ENCODE peak calls at places on chromosomes 2 and 18, in five cellular contexts. P is right cardiac atrium, J is Karpas-422, L is lung, T is A549. S is an unnamed sample.
A peak's percentile ranks its signal among the peaks of the same experiment; 100 is the strongest.

GRCh38 chr2:12883911-12884310 is 167.2 kb downstream of the TRIB2 start:
- DNase-seq in J (no peak), L (no peak), T (no peak), P (no peak), S (no peak)

GRCh38 chr2:38237311-38237710 is 139.8 kb downstream of the ATL2 start:
- DNase-seq in J (no peak), T (no peak), L (no peak), P (no peak), S (no peak)

GRCh38 chr2:51068237-51068636 is 36.3 kb upstream of the NRXN1 start:
- DNase-seq in P (no peak), T (no peak), J (no peak), L (no peak), S (no peak)

GRCh38 chr2:102033750-102034682 is 42.3 kb downstream of the IL1R2 start:
- DNase-seq in L (no peak), P (no peak), T (no peak), J (no peak), S (no peak)

GRCh38 chr2:56130463-56131070 is 53.2 kb upstream of the CCDC85A start:
- DNase-seq in J (peak; percentile 68), L (no peak), P (no peak), T (peak; percentile 18), S (no peak)

GRCh38 chr2:62845256-62845655 is 139.7 kb downstream of the EHBP1 start:
- DNase-seq in T (no peak), J (no peak), P (no peak), L (no peak), S (no peak)

GRCh38 chr2:70516596-70516995 is 37.0 kb downstream of the TGFA start:
- DNase-seq in L (no peak), T (peak; percentile 71), P (no peak), J (peak; percentile 85), S (no peak)

GRCh38 chr2:205868773-205869333 is 186.6 kb downstream of the NRP2 start:
- DNase-seq in T (no peak), L (no peak), J (no peak), P (no peak), S (no peak)

GRCh38 chr2:235086481-235087184 is 134.8 kb downstream of the SH3BP4 start:
- DNase-seq in J (no peak), P (no peak), L (no peak), T (no peak), S (no peak)

GRCh38 chr2:58853420-58853819 is 612.3 kb upstream of the FANCL start:
- DNase-seq in L (no peak), P (no peak), J (no peak), T (no peak), S (no peak)

GRCh38 chr18:7512326-7512725 is 54.8 kb upstream of the PTPRM start:
- DNase-seq in T (no peak), J (no peak), P (no peak), L (no peak), S (no peak)

GRCh38 chr2:142946941-142947340 is 69.5 kb downstream of the KYNU start:
- DNase-seq in L (no peak), P (no peak), T (no peak), J (no peak), S (no peak)

GRCh38 chr2:105521176-105521575 is 122.3 kb upstream of the FHL2 start:
- DNase-seq in L (no peak), J (peak; percentile 49), P (no peak), T (peak; percentile 18), S (no peak)

GRCh38 chr2:208128136-208128535 is 1.5 kb downstream of the CRYGC start:
- DNase-seq in L (no peak), P (no peak), J (no peak), T (no peak), S (no peak)

GRCh38 chr2:45127321-45127720 is 118.1 kb upstream of the SIX2 start:
- DNase-seq in T (no peak), L (no peak), J (no peak), P (no peak), S (no peak)

GRCh38 chr2:220786216-220786615 is 785.9 kb downstream of the EPHA4 start:
- DNase-seq in L (no peak), J (no peak), T (no peak), P (no peak), S (no peak)

GRCh38 chr2:128491845-128492244 is 173.2 kb upstream of the HS6ST1 start:
- DNase-seq in T (no peak), L (no peak), J (no peak), P (no peak), S (no peak)

GRCh38 chr18:22346968-22347611 is 70.6 kb downstream of the CTAGE1 start:
- DNase-seq in L (peak; percentile 57), T (no peak), J (no peak), P (peak; percentile 91), S (peak; percentile 60)

GRCh38 chr2:109322111-109322510 is 193.1 kb downstream of the SH3RF3 start:
- DNase-seq in P (peak; percentile 93), J (no peak), T (no peak), L (peak; percentile 74), S (peak; percentile 95)

GRCh38 chr2:64686283-64686956 is 32.7 kb upstream of the SERTAD2 start:
- DNase-seq in L (no peak), P (no peak), T (no peak), J (no peak), S (no peak)

GRCh38 chr2:2890901-2891300 is 486.7 kb downstream of the EIPR1 start:
- DNase-seq in J (no peak), P (no peak), L (no peak), T (no peak), S (no peak)

GRCh38 chr2:179020156-179020750 is 29.7 kb downstream of the CCDC141 start:
- DNase-seq in L (no peak), T (no peak), P (no peak), J (peak; percentile 73), S (no peak)

GRCh38 chr2:100211517-100211916 is 69.1 kb upstream of the AFF3 start:
- DNase-seq in P (no peak), J (no peak), L (no peak), T (no peak), S (no peak)

GRCh38 chr18:60549338-60549960 is 176.9 kb upstream of the MC4R start:
- DNase-seq in J (peak; percentile 89), T (peak; percentile 1), L (no peak), P (no peak), S (no peak)

GRCh38 chr18:57839942-57840381 is 36.8 kb upstream of the ATP8B1 start:
- DNase-seq in J (no peak), T (no peak), L (no peak), P (no peak), S (no peak)

GRCh38 chr2:22037274-22037673 is 913.5 kb downstream of the TDRD15 start:
- DNase-seq in P (no peak), L (no peak), T (no peak), J (no peak), S (no peak)

GRCh38 chr18:54130631-54131030 is 93.8 kb downstream of the MBD2 start:
- DNase-seq in T (no peak), L (no peak), P (no peak), J (no peak), S (no peak)

GRCh38 chr2:220687231-220687843 is 884.8 kb downstream of the EPHA4 start:
- DNase-seq in L (peak; percentile 67), J (peak; percentile 77), T (peak; percentile 16), P (peak; percentile 72), S (peak; percentile 73)

GRCh38 chr2:7988440-7988839 is 693.4 kb upstream of the ID2 start:
- DNase-seq in J (no peak), P (no peak), L (no peak), T (no peak), S (no peak)

GRCh38 chr2:160368988-160369935 is 124.3 kb downstream of the RBMS1 start:
- DNase-seq in T (no peak), L (no peak), P (no peak), J (no peak), S (no peak)

GRCh38 chr2:18708203-18708602 is 118.8 kb upstream of the NT5C1B start:
- DNase-seq in J (no peak), L (no peak), P (no peak), T (no peak), S (no peak)

GRCh38 chr2:85791704-85792565 is 38.1 kb downstream of the ATOH8 start:
- DNase-seq in P (no peak), L (no peak), T (no peak), J (no peak), S (no peak)

GRCh38 chr18:37341016-37341415 is 224.6 kb downstream of the CELF4 start:
- DNase-seq in T (no peak), P (no peak), J (no peak), L (no peak), S (no peak)

GRCh38 chr2:134405641-134406081 is 151.8 kb downstream of the MGAT5 start:
- DNase-seq in J (no peak), T (no peak), L (no peak), P (no peak), S (no peak)

GRCh38 chr2:10634495-10634894 is 55.3 kb downstream of the NOL10 start:
- DNase-seq in J (no peak), T (no peak), L (no peak), P (no peak), S (no peak)

DNA sequence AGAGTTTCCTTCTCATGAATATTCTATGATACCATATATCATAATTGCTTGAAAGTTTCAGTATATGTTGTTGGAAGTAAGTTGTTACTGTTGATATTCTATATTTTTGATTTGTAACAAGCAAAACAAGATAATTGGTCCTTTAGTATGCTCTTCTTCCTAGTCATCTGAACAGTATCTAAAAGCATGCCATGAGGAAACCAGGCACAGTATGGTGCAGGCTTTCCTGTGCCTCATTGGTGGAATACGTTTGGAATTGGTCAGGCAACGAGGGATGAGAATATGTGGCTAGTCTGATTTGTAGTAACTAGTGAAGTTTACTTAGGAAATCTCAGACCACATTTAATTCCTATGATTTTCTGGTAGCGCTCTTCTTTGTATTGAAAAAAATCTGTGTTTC is 22.8 kb downstream of the ASXL3 start:
- DNase-seq in J (no peak), P (no peak), L (no peak), T (no peak), S (no peak)
- H3K27ac ChIP-seq in J (no peak overlapping the region), P (no peak overlapping the region), L (no peak overlapping the region), T (no peak overlapping the region), S (no peak overlapping the region)

GRCh38 chr2:149738771-149739170 is 151.2 kb upstream of the MMADHC start:
- DNase-seq in J (no peak), P (no peak), T (no peak), L (no peak), S (no peak)
- H3K9me3 ChIP-seq in J (no peaks in the 10 kb centered on the region), P (no peaks in the 10 kb centered on the region), T (peaks cover 2% of the 10 kb centered on the region), L (peaks cover 1% of the 10 kb centered on the region), S (no peaks in the 10 kb centered on the region)

GRCh38 chr2:137968477-137969417 is 4.5 kb downstream of the HNMT start:
- DNase-seq in P (no peak), L (no peak), J (no peak), T (no peak), S (no peak)
- H3K4me3 ChIP-seq in P (no peak overlapping the region), L (no peak overlapping the region), J (no peak overlapping the region), T (no peak overlapping the region), S (no peak overlapping the region)

GRCh38 chr2:136012315-136012714 is 26.9 kb upstream of the DARS1 start:
- DNase-seq in P (no peak), T (no peak), J (no peak), L (no peak), S (no peak)

GRCh38 chr2:136017786-136018185 is 32.4 kb upstream of the DARS1 start:
- DNase-seq in J (no peak), L (no peak), T (no peak), P (no peak), S (no peak)

GRCh38 chr2:136013286-136013685 is 27.9 kb upstream of the DARS1 start:
- DNase-seq in T (no peak), J (no peak), P (no peak), L (no peak), S (no peak)

GRCh38 chr2:136015688-136016087 is 30.3 kb upstream of the DARS1 start:
- DNase-seq in J (no peak), L (no peak), T (no peak), P (no peak), S (no peak)

GRCh38 chr2:136013962-136014361 is 28.5 kb upstream of the DARS1 start:
- DNase-seq in J (no peak), L (no peak), P (no peak), T (no peak), S (no peak)
- H3K27ac ChIP-seq in J (no peak overlapping the region), L (no peak overlapping the region), P (no peak overlapping the region), T (no peak overlapping the region), S (no peak overlapping the region)

S was measured in psoas muscle.